ENCODE peak calls at places on chromosomes 4 and X, in nine cellular contexts. B is activated CD4-positive, alpha-beta T cell treated with anti-CD3 and anti-CD28 coated beads for 36 hours; E is HCT116; F is CD4-positive, alpha-beta T cell; M is Right ventricle myocardium inferior; T is upper lobe of left lung; S is right cardiac atrium; D is WTC11; C is activated T-cell treated with anti-CD3 and anti-CD28 coated beads, Interleukin-2, amount 50 U/mL, for 72 hours. I is an unnamed sample.

GRCh38 chr4:142440093-142440492 is 406.0 kb downstream of the INPP4B start:
- ATAC-seq in B (no peak), E (no peak), F (no peak), M (no peak), T (no peak), S (no peak), D (no peak), C (no peak), I (no peak)

GRCh38 chrX:15601932-15602331 is 1.2 kb upstream of the ACE2 start:
- ATAC-seq in B (no peak), E (no peak), F (no peak), M (no peak), T (no peak), S (no peak), D (no peak), C (no peak), I (no peak)

GRCh38 chr4:304987-305680 is at the start of gene ZNF732:
- ATAC-seq in B (peak), E (no peak), F (no peak), M (peak), T (peak), S (peak), D (peak), C (no peak), I (peak)

GRCh38 chr4:64776820-64777219 is 367.6 kb upstream of the TECRL start:
- ATAC-seq in B (no peak), E (no peak), F (no peak), M (no peak), T (no peak), S (no peak), D (no peak), C (no peak), I (no peak)

GRCh38 chrX:25976683-25977310 is 161.3 kb upstream of the MAGEB18 start:
- ATAC-seq in B (no peak), E (no peak), F (no peak), M (no peak), T (no peak), S (no peak), D (no peak), C (no peak), I (no peak)

GRCh38 chr4:147157860-147158701 is 212.4 kb upstream of the TTC29 start:
- ATAC-seq in B (no peak), E (no peak), F (no peak), M (peak), T (peak), S (peak), D (peak), C (peak), I (peak)

GRCh38 chrX:5236096-5236495 is 992.6 kb downstream of the NLGN4X start:
- ATAC-seq in B (no peak), E (no peak), F (no peak), M (no peak), T (no peak), S (no peak), D (peak), C (no peak), I (no peak)

GRCh38 chr4:12978310-12978709 is 505.8 kb downstream of the RAB28 start:
- ATAC-seq in B (no peak), E (no peak), F (no peak), M (no peak), T (no peak), S (no peak), D (no peak), C (no peak), I (no peak)

GRCh38 chrX:136759968-136760367 is 20.8 kb downstream of the ARHGEF6 start:
- ATAC-seq in B (peak), E (no peak), F (peak), M (no peak), T (peak), S (peak), D (peak), C (peak), I (no peak)

GRCh38 chr4:186569533-186570192 is 14.3 kb upstream of the MTNR1A start:
- ATAC-seq in B (no peak), E (no peak), F (no peak), M (no peak), T (peak), S (no peak), D (no peak), C (no peak), I (no peak)

GRCh38 chrX:53316121-53316859 is 34.9 kb upstream of the IQSEC2 start:
- ATAC-seq in B (no peak), E (no peak), F (no peak), M (no peak), T (no peak), S (no peak), D (no peak), C (no peak), I (no peak)